ENCODE peak calls at places on chromosomes 5 and 9, in five cellular contexts. One of them, this sample, is unnamed.

GRCh38 chr9:106708147-106708838 is 154.7 kb upstream of the ZNF462 start:
- DNase-seq in K562: no peak
- DNase-seq in HepG2: no peak
- DNase-seq in GM12878: no peak
- DNase-seq in H1: no peak
- DNase-seq in this sample: no peak

GRCh38 chr9:125549465-125550215 is 157.4 kb downstream of the MAPKAP1 start:
- DNase-seq in H1: peak; percentile 26
- DNase-seq in K562: no peak
- DNase-seq in GM12878: no peak
- DNase-seq in HepG2: peak; percentile 57
- DNase-seq in this sample: no peak

GRCh38 chr9:108665856-108666784 is 189.7 kb downstream of the ACTL7B start:
- DNase-seq in H1: no peak
- DNase-seq in K562: no peak
- DNase-seq in GM12878: no peak
- DNase-seq in HepG2: peak; percentile 68
- DNase-seq in this sample: no peak

GRCh38 chr9:130689937-130690700 is 3.5 kb upstream of the EXOSC2 start:
- DNase-seq in HepG2: peak; percentile 97
- DNase-seq in H1: no peak
- DNase-seq in GM12878: peak; percentile 53
- DNase-seq in K562: peak; percentile 92
- DNase-seq in this sample: peak; percentile 42

GRCh38 chr5:27472000-27472763 is 433.8 kb upstream of the CDH9 start:
- DNase-seq in GM12878: peak; percentile 57
- DNase-seq in HepG2: peak; percentile 98
- DNase-seq in K562: peak; percentile 89
- DNase-seq in H1: peak; percentile 54
- DNase-seq in this sample: peak; percentile 85

GRCh38 chr9:977361-978116 is 1.1 kb downstream of the DMRT3 start:
- DNase-seq in H1: peak; percentile 65
- DNase-seq in GM12878: no peak
- DNase-seq in HepG2: no peak
- DNase-seq in K562: no peak
- DNase-seq in this sample: peak; percentile 38

GRCh38 chr5:32984851-32985250 is 273.7 kb downstream of the NPR3 start:
- DNase-seq in GM12878: no peak
- DNase-seq in HepG2: no peak
- DNase-seq in K562: no peak
- DNase-seq in H1: no peak
- DNase-seq in this sample: no peak

GRCh38 chr9:107210775-107211174 is 72.3 kb upstream of the RAD23B start:
- DNase-seq in GM12878: no peak
- DNase-seq in HepG2: no peak
- DNase-seq in K562: no peak
- DNase-seq in H1: no peak
- DNase-seq in this sample: no peak

GRCh38 chr9:5455181-5455580 is 4.8 kb downstream of the CD274 start:
- DNase-seq in GM12878: no peak
- DNase-seq in K562: no peak
- DNase-seq in HepG2: no peak
- DNase-seq in H1: no peak
- DNase-seq in this sample: no peak

GRCh38 chr5:136053336-136054121 is 24.7 kb downstream of the TGFBI start:
- DNase-seq in GM12878: no peak
- DNase-seq in HepG2: peak; percentile 99
- DNase-seq in H1: no peak
- DNase-seq in K562: peak; percentile 27
- DNase-seq in this sample: no peak

GRCh38 chr9:109728696-109729300 is 51.2 kb upstream of the PALM2AKAP2 start:
- DNase-seq in K562: no peak
- DNase-seq in GM12878: no peak
- DNase-seq in H1: no peak
- DNase-seq in HepG2: no peak
- DNase-seq in this sample: no peak

GRCh38 chr9:137556069-137556838 is 4.6 kb downstream of the MRPL41 start:
- DNase-seq in GM12878: no peak
- DNase-seq in H1: no peak
- DNase-seq in K562: no peak
- DNase-seq in HepG2: no peak
- DNase-seq in this sample: no peak

GRCh38 chr5:944992-945685 is 52.5 kb downstream of the TRIP13 start:
- DNase-seq in K562: no peak
- DNase-seq in GM12878: no peak
- DNase-seq in H1: peak; percentile 28
- DNase-seq in HepG2: no peak
- DNase-seq in this sample: no peak

GRCh38 chr9:87959916-87960581 is 14.3 kb downstream of the CDK20 start:
- DNase-seq in H1: no peak
- DNase-seq in GM12878: no peak
- DNase-seq in HepG2: no peak
- DNase-seq in K562: peak; percentile 6
- DNase-seq in this sample: no peak

GRCh38 chr5:88732181-88732633 is 150.8 kb downstream of the MEF2C start:
- DNase-seq in HepG2: no peak
- DNase-seq in H1: no peak
- DNase-seq in GM12878: peak; percentile 94
- DNase-seq in K562: no peak
- DNase-seq in this sample: no peak

GRCh38 chr9:116000748-116001329 is 152.8 kb upstream of the PAPPA start:
- DNase-seq in HepG2: peak; percentile 32
- DNase-seq in K562: peak; percentile 8
- DNase-seq in H1: peak; percentile 56
- DNase-seq in GM12878: no peak
- DNase-seq in this sample: peak; percentile 47

GRCh38 chr9:1454211-1454979 is 404.2 kb downstream of the DMRT2 start:
- DNase-seq in K562: no peak
- DNase-seq in GM12878: no peak
- DNase-seq in H1: no peak
- DNase-seq in HepG2: peak; percentile 81
- DNase-seq in this sample: no peak

GRCh38 chr5:157464518-157465171 is 4.6 kb downstream of the NIPAL4 start:
- DNase-seq in K562: peak; percentile 56
- DNase-seq in GM12878: peak; percentile 28
- DNase-seq in HepG2: no peak
- DNase-seq in H1: no peak
- DNase-seq in this sample: no peak

GRCh38 chr5:69454460-69455249 is 37.9 kb upstream of the OCLN start:
- DNase-seq in GM12878: no peak
- DNase-seq in HepG2: peak; percentile 45
- DNase-seq in K562: peak; percentile 6
- DNase-seq in H1: no peak
- DNase-seq in this sample: no peak

GRCh38 chr5:107652839-107653607 is 17.7 kb downstream of the EFNA5 start:
- DNase-seq in GM12878: no peak
- DNase-seq in K562: no peak
- DNase-seq in H1: no peak
- DNase-seq in HepG2: no peak
- DNase-seq in this sample: no peak

GRCh38 chr5:108238936-108239887 is 142.7 kb downstream of the FBXL17 start:
- DNase-seq in H1: no peak
- DNase-seq in HepG2: no peak
- DNase-seq in K562: no peak
- DNase-seq in GM12878: no peak
- DNase-seq in this sample: peak; percentile 25

GRCh38 chr9:76369583-76369982 is 24.6 kb downstream of the RFK start:
- DNase-seq in HepG2: peak; percentile 51
- DNase-seq in K562: peak; percentile 37
- DNase-seq in GM12878: peak; percentile 9
- DNase-seq in H1: no peak
- DNase-seq in this sample: no peak

GRCh38 chr9:121171236-121171635 is 30.4 kb downstream of the RAB14 start:
- DNase-seq in HepG2: no peak
- DNase-seq in H1: no peak
- DNase-seq in GM12878: no peak
- DNase-seq in K562: no peak
- DNase-seq in this sample: no peak

GRCh38 chr9:134402182-134402581 is 75.9 kb downstream of the RXRA start:
- DNase-seq in K562: no peak
- DNase-seq in GM12878: no peak
- DNase-seq in H1: no peak
- DNase-seq in HepG2: no peak
- DNase-seq in this sample: no peak

GRCh38 chr5:100430268-100430900 is 104.8 kb upstream of the FAM174A start:
- DNase-seq in GM12878: peak; percentile 15
- DNase-seq in HepG2: peak; percentile 26
- DNase-seq in K562: peak; percentile 37
- DNase-seq in H1: peak; percentile 77
- DNase-seq in this sample: peak; percentile 72

GRCh38 chr9:7844283-7844682 is 44.7 kb upstream of the DMAC1 start:
- DNase-seq in K562: peak; percentile 4
- DNase-seq in GM12878: no peak
- DNase-seq in H1: no peak
- DNase-seq in HepG2: peak; percentile 4
- DNase-seq in this sample: no peak

GRCh38 chr5:134769206-134769605 is 10.6 kb downstream of the DDX46 start:
- DNase-seq in K562: no peak
- DNase-seq in H1: no peak
- DNase-seq in HepG2: peak; percentile 31
- DNase-seq in GM12878: no peak
- DNase-seq in this sample: no peak

GRCh38 chr5:98314262-98314661 is 459.2 kb upstream of the RGMB start:
- DNase-seq in GM12878: no peak
- DNase-seq in K562: no peak
- DNase-seq in H1: no peak
- DNase-seq in HepG2: no peak
- DNase-seq in this sample: no peak

GRCh38 chr9:125650271-125650737 is 56.7 kb downstream of the MAPKAP1 start:
- DNase-seq in GM12878: peak; percentile 96
- DNase-seq in H1: no peak
- DNase-seq in K562: no peak
- DNase-seq in HepG2: no peak
- DNase-seq in this sample: no peak

GRCh38 chr5:139378941-139379361 is 4.1 kb downstream of the SLC23A1 start:
- DNase-seq in H1: no peak
- DNase-seq in HepG2: no peak
- DNase-seq in K562: no peak
- DNase-seq in GM12878: no peak
- DNase-seq in this sample: no peak

DNA sequence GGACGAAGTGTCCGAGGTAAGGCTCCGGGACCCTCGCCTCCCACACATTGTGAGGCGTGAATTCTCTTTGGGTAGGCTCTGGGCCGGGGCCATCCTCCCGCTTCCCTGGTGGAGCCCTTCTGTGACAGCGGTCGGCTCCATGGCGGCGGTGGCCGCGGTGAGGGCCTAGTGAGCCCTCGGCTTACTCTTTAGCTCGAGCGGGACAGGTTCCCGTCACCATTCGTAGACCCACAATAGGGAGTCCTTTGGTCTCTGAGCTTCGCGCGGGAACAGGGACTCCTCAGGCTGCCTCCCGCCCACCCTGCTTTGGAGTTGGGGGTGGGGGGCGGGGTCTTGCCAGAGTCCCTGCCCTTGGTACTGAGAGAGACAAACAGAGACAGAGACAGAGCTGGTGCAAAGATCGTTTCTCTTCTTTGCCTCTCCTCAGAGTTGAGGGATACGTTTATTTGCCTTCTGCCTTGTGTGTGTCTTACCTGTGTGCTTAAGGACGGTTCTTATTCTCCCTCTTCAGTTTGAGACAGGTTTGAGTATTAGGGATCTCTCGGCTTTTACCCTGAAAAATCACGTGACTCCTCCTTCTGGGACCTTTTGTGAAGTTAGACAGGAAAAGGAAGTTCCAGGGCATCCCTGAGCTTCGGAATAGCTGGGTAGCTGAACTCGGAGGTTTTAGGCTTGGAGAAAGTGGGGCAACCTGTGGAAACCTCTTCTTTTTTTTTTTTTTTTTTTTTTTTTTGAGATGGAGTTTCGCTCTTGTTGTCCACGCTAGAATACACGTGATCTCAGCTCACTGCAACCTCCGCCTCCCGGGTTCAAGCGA is 833 bp downstream of the ANKHD1 start:
- DNase-seq in K562: peak; percentile 76
- DNase-seq in H1: peak; percentile 76
- DNase-seq in HepG2: peak; percentile 85
- DNase-seq in GM12878: peak; percentile 27
- DNase-seq in this sample: peak; percentile 53
- TF ChIP-seq ATF2 in K562: peak; percentile 30
- TF ChIP-seq ATF2 in H1: no peak
- TF ChIP-seq ATF2 in HepG2: no peak
- TF ChIP-seq ATF2 in GM12878: no peak
- TF ChIP-seq ATF2 in this sample: no peak

GRCh38 chr5:119036101-119036762 is 34.7 kb upstream of the DMXL1 start:
- DNase-seq in GM12878: no peak
- DNase-seq in HepG2: no peak
- DNase-seq in K562: peak; percentile 31
- DNase-seq in H1: no peak
- DNase-seq in this sample: no peak
- TF ChIP-seq MAX in GM12878: no peak
- TF ChIP-seq MAX in HepG2: no peak
- TF ChIP-seq MAX in K562: no peak
- TF ChIP-seq MAX in H1: no peak
- TF ChIP-seq MAX in this sample: no peak

GRCh38 chr5:172903790-172904189 is 55.4 kb upstream of the RPL26L1 start:
- DNase-seq in HepG2: no peak
- DNase-seq in GM12878: no peak
- DNase-seq in H1: no peak
- DNase-seq in K562: peak; percentile 16
- DNase-seq in this sample: no peak
- TF ChIP-seq ATF2 in HepG2: no peak
- TF ChIP-seq ATF2 in GM12878: no peak
- TF ChIP-seq ATF2 in H1: no peak
- TF ChIP-seq ATF2 in K562: no peak
- TF ChIP-seq ATF2 in this sample: no peak

GRCh38 chr9:136051568-136052432 is 43.3 kb downstream of the NACC2 start:
- DNase-seq in H1: peak; percentile 72
- DNase-seq in GM12878: no peak
- DNase-seq in HepG2: peak; percentile 96
- DNase-seq in K562: no peak
- DNase-seq in this sample: peak; percentile 59

GRCh38 chr9:136052991-136053756 is 41.9 kb downstream of the NACC2 start:
- DNase-seq in H1: peak; percentile 56
- DNase-seq in K562: no peak
- DNase-seq in HepG2: peak; percentile 14
- DNase-seq in GM12878: no peak
- DNase-seq in this sample: no peak

GRCh38 chr9:136053757-136054142 is 41.3 kb downstream of the NACC2 start:
- DNase-seq in H1: no peak
- DNase-seq in K562: no peak
- DNase-seq in GM12878: no peak
- DNase-seq in HepG2: no peak
- DNase-seq in this sample: no peak

GRCh38 chr9:136050706-136051567 is 44.2 kb downstream of the NACC2 start:
- DNase-seq in H1: peak; percentile 73
- DNase-seq in GM12878: no peak
- DNase-seq in K562: no peak
- DNase-seq in HepG2: peak; percentile 9
- DNase-seq in this sample: peak; percentile 51

DNA sequence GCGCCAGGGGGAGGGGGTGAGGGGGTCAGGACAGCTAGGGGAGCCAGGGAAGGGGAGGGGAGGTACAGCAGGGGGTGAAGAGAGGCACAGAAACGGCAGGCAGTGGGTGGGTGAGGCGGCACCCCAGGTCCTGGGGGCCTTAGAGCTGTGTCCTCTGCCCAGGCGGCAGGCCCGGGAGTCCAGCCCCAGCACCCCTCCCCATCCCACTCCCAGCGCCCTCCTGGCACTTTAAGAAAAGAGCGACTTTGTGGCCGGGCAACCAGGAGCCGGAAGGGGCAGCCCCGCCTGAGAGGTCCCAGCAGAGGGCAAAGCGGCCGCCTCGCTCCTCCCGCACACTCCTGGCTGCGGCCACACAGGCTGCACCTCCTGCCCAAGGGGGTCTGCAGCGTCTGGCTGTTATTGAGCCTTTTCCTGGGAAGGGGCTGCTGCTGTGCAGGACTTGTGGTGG is 42.6 kb downstream of the NACC2 start:
- DNase-seq in GM12878: no peak
- DNase-seq in HepG2: peak; percentile 15
- DNase-seq in H1: no peak
- DNase-seq in K562: no peak
- DNase-seq in this sample: no peak
- TF ChIP-seq MAX in GM12878: no peak
- TF ChIP-seq MAX in HepG2: no peak
- TF ChIP-seq MAX in H1: no peak
- TF ChIP-seq MAX in K562: no peak
- TF ChIP-seq MAX in this sample: no peak

This sample was measured in WTC11.